ENCODE peak calls at places on chromosomes 16 and 17, in four cellular contexts. B is uterus, I is lower lobe of right lung, D is type B pancreatic cell. G is an unnamed sample.

GRCh38 chr17:66716236-66717026 is 118.5 kb upstream of the CACNG5 start:
- DNase-seq in B (no peak), I (no peak), D (no peak), G (no peak)

GRCh38 chr17:9982159-9982558 is 77.1 kb upstream of the RCVRN start:
- DNase-seq in B (no peak), I (no peak), D (no peak), G (no peak)

GRCh38 chr17:39928868-39929651 is 1.5 kb downstream of the LRRC3C start:
- DNase-seq in B (no peak), I (no peak), D (no peak), G (no peak)

GRCh38 chr16:81697321-81697885 is 81.7 kb upstream of the PLCG2 start:
- DNase-seq in B (no peak), I (no peak), D (no peak), G (peak; percentile 72)

GRCh38 chr16:1812732-1813163 is 13.9 kb downstream of the HAGH start:
- DNase-seq in B (peak; percentile 41), I (peak; percentile 87), D (no peak), G (peak; percentile 94)

GRCh38 chr17:9895923-9896322 is 9.1 kb downstream of the RCVRN start:
- DNase-seq in B (no peak), I (no peak), D (no peak), G (no peak)

GRCh38 chr17:32350662-32351418 is 883 bp downstream of the ZNF207 start:
- DNase-seq in B (no peak), I (no peak), D (no peak), G (no peak)

GRCh38 chr17:53722407-53722806 is 100.3 kb upstream of the KIF2B start:
- DNase-seq in B (no peak), I (no peak), D (no peak), G (no peak)

GRCh38 chr16:28543072-28543471 is 4.3 kb upstream of the NUPR1 start:
- DNase-seq in B (no peak), I (peak; percentile 77), D (no peak), G (no peak)

GRCh38 chr16:54817940-54818574 is 112.6 kb upstream of the IRX5 start:
- DNase-seq in B (no peak), I (no peak), D (no peak), G (no peak)

GRCh38 chr16:74107795-74108610 is 188.6 kb upstream of the PSMD7 start:
- DNase-seq in B (no peak), I (peak; percentile 54), D (no peak), G (no peak)

GRCh38 chr17:4901648-4902344 is 1.1 kb downstream of the CHRNE start:
- DNase-seq in B (no peak), I (peak; percentile 87), D (no peak), G (peak; percentile 72)

GRCh38 chr17:48852251-48852650 is 21.4 kb downstream of the CALCOCO2 start:
- DNase-seq in B (no peak), I (no peak), D (no peak), G (no peak)

GRCh38 chr16:8863594-8864424 is 5.0 kb downstream of the CARHSP1 start:
- DNase-seq in B (no peak), I (no peak), D (no peak), G (no peak)

GRCh38 chr16:56279914-56280313 is 88.6 kb downstream of the GNAO1 start:
- DNase-seq in B (no peak), I (no peak), D (no peak), G (no peak)

GRCh38 chr16:84643677-84644076 is 4.6 kb upstream of the KLHL36 start:
- DNase-seq in B (no peak), I (no peak), D (no peak), G (no peak)

GRCh38 chr16:15822957-15823356 is 33.9 kb downstream of the MYH11 start:
- DNase-seq in B (peak; percentile 64), I (no peak), D (no peak), G (peak; percentile 89)

GRCh38 chr17:79388556-79389295 is 222.1 kb downstream of the RBFOX3 start:
- DNase-seq in B (no peak), I (peak; percentile 57), D (no peak), G (no peak)

GRCh38 chr17:75344664-75345063 is 55.4 kb upstream of the SLC25A19 start:
- DNase-seq in B (no peak), I (no peak), D (no peak), G (no peak)

GRCh38 chr16:31461921-31462804 is 2.9 kb downstream of the ARMC5 start:
- DNase-seq in B (no peak), I (peak; percentile 46), D (no peak), G (peak; percentile 91)

GRCh38 chr16:2033057-2033911 is 6.6 kb downstream of the NHERF2 start:
- DNase-seq in B (peak; percentile 72), I (no peak), D (no peak), G (peak; percentile 94)

GRCh38 chr17:78314683-78315354 is 45.1 kb downstream of the SOCS3 start:
- DNase-seq in B (no peak), I (no peak), D (no peak), G (no peak)
- TF ChIP-seq CTCF in B (no peak), I (peak; percentile 6), D (peak; percentile 52), G (no peak)

GRCh38 chr16:67112591-67113399 is 3.1 kb downstream of the PHAF1 start:
- DNase-seq in B (no peak), I (no peak), D (no peak), G (no peak)
- TF ChIP-seq CTCF in B (no peak), I (no peak), D (no peak), G (no peak)

GRCh38 chr17:7993972-7994589 is 8.3 kb upstream of the GUCY2D start:
- DNase-seq in B (no peak), I (no peak), D (no peak), G (no peak)

GRCh38 chr17:7992924-7993323 is 9.5 kb upstream of the GUCY2D start:
- DNase-seq in B (no peak), I (no peak), D (no peak), G (no peak)

GRCh38 chr17:7992516-7992915 is 9.9 kb upstream of the GUCY2D start:
- DNase-seq in B (no peak), I (no peak), D (no peak), G (no peak)

GRCh38 chr17:8001976-8002645 is at the start of gene GUCY2D:
- DNase-seq in B (no peak), I (no peak), D (no peak), G (no peak)

GRCh38 chr17:7997186-7997585 is 5.2 kb upstream of the GUCY2D start:
- DNase-seq in B (no peak), I (no peak), D (no peak), G (no peak)
- TF ChIP-seq CTCF in B (peak; percentile 24), I (peak; percentile 37), D (peak; percentile 41), G (peak; percentile 72)

DNA sequence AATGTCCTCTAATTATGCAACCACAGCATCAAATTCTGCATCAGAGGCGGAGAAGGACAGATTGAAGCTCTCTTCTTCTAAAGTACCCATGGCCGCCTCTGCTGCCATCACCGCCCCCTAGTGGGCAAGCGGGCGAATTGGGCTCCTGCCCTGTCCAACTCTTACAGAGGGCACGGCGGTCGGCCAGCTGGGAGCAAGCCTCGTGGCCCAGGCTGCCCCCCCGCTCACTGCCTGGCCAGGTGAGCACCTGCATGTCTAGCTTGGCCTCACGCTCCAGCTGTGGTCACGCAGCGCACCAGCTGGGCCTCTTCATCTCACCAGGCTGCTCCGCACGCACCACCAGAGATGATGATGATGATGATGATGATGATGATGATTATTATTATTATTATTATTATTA is 146.1 kb upstream of the TOM1L1 start:
- DNase-seq in B (no peak), I (no peak), D (no peak), G (peak; percentile 69)
- TF ChIP-seq CTCF in B (no peak), I (no peak), D (no peak), G (no peak)

GRCh38 chr17:77634710-77635109 is 323.8 kb upstream of the TNRC6C start:
- DNase-seq in B (no peak), I (no peak), D (no peak), G (peak; percentile 29)
- TF ChIP-seq CTCF in B (no peak), I (no peak), D (no peak), G (no peak)

GRCh38 chr17:1532836-1533602 is 16.6 kb upstream of the INPP5K start:
- DNase-seq in B (no peak), I (no peak), D (no peak), G (no peak)
- TF ChIP-seq CTCF in B (no peak), I (peak; percentile 29), D (peak; percentile 52), G (peak; percentile 51)

DNA sequence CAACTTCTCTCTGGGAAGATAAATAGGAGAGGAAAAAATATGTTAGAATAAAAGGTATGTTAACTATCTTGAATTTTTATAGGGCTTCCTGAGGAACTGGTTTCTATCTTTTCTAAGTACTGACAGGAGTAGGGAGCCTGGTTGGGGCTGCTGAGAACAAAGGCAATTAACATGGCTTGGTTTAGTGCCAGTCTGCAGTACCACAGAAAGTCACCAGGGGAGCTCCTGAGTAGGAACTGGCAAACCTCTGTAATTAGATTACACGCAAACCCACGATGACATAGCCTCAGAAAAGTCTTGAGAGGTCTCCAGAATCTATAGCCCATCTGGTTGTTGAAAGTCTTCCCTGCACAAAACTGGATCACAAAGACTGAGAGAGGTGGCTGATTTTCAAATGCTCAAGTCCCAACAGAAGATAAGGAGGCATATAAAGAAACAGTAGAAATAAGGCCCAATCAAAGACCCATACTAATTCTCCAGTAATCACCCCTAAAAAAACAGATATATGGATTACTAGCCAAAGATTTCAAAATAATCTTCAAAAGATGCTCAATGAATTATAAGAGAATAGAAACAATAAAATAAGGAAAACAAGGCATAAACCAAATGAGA is 11.7 kb upstream of the CNTNAP4 start:
- DNase-seq in B (no peak), I (no peak), D (no peak), G (no peak)
- TF ChIP-seq CTCF in B (no peak), I (peak; percentile 39), D (peak; percentile 77), G (peak; percentile 55)

G was measured in chondrocyte.